ENCODE peak calls at places on chromosome 6, in seven cellular contexts. U is tibial nerve, K is GM23338, L is cardiac muscle cell, D is ovary, C is PC-9, G is astrocyte. Q is an unnamed sample.

GRCh38 chr6:52724041-52724405 is 39.3 kb downstream of the GSTA2 start:
- DNase-seq in U (no peak), K (no peak), L (peak; percentile 79), D (no peak), C (no peak), G (peak; percentile 81), Q (peak; percentile 68)

GRCh38 chr6:137399949-137400443 is 94.2 kb downstream of the OLIG3 start:
- DNase-seq in U (no peak), K (peak; percentile 31), L (no peak), D (no peak), C (no peak), G (no peak), Q (no peak)

GRCh38 chr6:41780623-41781301 is at the start of gene PRICKLE4:
- DNase-seq in U (no peak), K (peak; percentile 70), L (peak; percentile 69), D (peak; percentile 42), C (peak; percentile 69), G (no peak), Q (peak; percentile 42)

GRCh38 chr6:72464791-72465691 is 156.8 kb upstream of the KCNQ5 start:
- DNase-seq in U (no peak), K (no peak), L (peak; percentile 57), D (no peak), C (peak; percentile 16), G (peak; percentile 86), Q (no peak)

GRCh38 chr6:36249010-36249409 is 20.9 kb upstream of the PNPLA1 start:
- DNase-seq in U (no peak), K (no peak), L (peak; percentile 75), D (no peak), C (no peak), G (no peak), Q (no peak)

GRCh38 chr6:133392015-133392414 is 150.9 kb downstream of the EYA4 start:
- DNase-seq in U (no peak), K (peak; percentile 18), L (no peak), D (no peak), C (no peak), G (peak; percentile 35), Q (no peak)

GRCh38 chr6:24339932-24340331 is 17.9 kb downstream of the DCDC2 start:
- DNase-seq in U (no peak), K (no peak), L (no peak), D (no peak), C (no peak), G (no peak), Q (no peak)

GRCh38 chr6:32854376-32855178 is 585 bp downstream of the PSMB9 start:
- DNase-seq in U (no peak), K (peak; percentile 30), L (peak; percentile 47), D (peak; percentile 49), C (no peak), G (no peak), Q (peak; percentile 71)

GRCh38 chr6:122755901-122756300 is 23.6 kb upstream of the FABP7 start:
- DNase-seq in U (no peak), K (peak; percentile 82), L (no peak), D (no peak), C (no peak), G (no peak), Q (no peak)

GRCh38 chr6:56593801-56594318 is 48.8 kb downstream of the DST start:
- DNase-seq in U (no peak), K (no peak), L (peak; percentile 6), D (no peak), C (no peak), G (no peak), Q (no peak)

GRCh38 chr6:40485300-40485699 is 101.9 kb downstream of the LRFN2 start:
- DNase-seq in U (no peak), K (no peak), L (no peak), D (no peak), C (no peak), G (no peak), Q (no peak)

GRCh38 chr6:164749126-164749758 is 560.2 kb downstream of the C6orf118 start:
- DNase-seq in U (no peak), K (no peak), L (peak; percentile 55), D (no peak), C (no peak), G (peak; percentile 94), Q (no peak)

GRCh38 chr6:11094411-11094851 is 797 bp downstream of the SMIM13 start:
- DNase-seq in U (no peak), K (peak; percentile 71), L (peak; percentile 51), D (peak; percentile 22), C (peak; percentile 40), G (peak; percentile 24), Q (peak; percentile 39)

GRCh38 chr6:36946526-36946925 is 8.0 kb upstream of the PI16 start:
- DNase-seq in U (no peak), K (no peak), L (no peak), D (no peak), C (peak; percentile 42), G (no peak), Q (no peak)

GRCh38 chr6:163701761-163702160 is 287.2 kb downstream of the QKI start:
- DNase-seq in U (no peak), K (no peak), L (no peak), D (no peak), C (no peak), G (no peak), Q (no peak)
- H3K4me1 ChIP-seq in U (peaks cover 7% of the 10 kb centered on the region), K (no peaks in the 10 kb centered on the region), L (peaks cover 12% of the 10 kb centered on the region), D (no peaks in the 10 kb centered on the region), C (no peaks in the 10 kb centered on the region), G (no peaks in the 10 kb centered on the region), Q (no peaks in the 10 kb centered on the region)

DNA sequence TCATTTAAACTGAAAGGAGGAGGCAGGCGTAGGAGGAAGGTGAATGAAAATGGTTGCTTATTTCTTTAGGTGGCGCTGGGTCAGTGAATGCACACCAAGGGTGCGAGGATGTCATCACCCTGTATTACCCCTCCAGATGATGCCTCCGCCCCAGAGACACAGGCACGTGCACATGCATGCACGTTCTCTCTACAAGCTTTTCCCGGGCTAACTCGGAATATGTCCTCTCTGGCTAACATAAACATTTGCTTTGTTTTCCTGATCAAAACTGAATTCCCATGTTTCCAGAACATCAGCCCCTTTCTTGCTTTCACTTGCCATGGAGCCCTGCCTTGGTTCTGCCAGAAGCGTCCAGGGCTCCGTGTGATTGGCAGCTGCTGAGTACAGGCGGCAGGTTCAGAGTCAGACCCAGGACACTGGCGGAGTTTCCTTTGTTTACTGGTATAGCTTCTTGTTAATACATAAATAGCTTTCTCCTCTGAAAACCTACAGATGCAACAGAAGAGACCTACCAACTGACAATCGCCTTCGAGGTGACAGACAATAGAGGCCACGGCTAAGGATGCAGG is 131.2 kb upstream of the RPS6KA2 start:
- DNase-seq in U (no peak), K (no peak), L (no peak), D (no peak), C (no peak), G (no peak), Q (no peak)
- H3K4me3 ChIP-seq in U (no peak overlapping the region), K (no peak overlapping the region), L (no peak overlapping the region), D (no peak overlapping the region), C (no peak overlapping the region), G (no peak overlapping the region), Q (no peak overlapping the region)

DNA sequence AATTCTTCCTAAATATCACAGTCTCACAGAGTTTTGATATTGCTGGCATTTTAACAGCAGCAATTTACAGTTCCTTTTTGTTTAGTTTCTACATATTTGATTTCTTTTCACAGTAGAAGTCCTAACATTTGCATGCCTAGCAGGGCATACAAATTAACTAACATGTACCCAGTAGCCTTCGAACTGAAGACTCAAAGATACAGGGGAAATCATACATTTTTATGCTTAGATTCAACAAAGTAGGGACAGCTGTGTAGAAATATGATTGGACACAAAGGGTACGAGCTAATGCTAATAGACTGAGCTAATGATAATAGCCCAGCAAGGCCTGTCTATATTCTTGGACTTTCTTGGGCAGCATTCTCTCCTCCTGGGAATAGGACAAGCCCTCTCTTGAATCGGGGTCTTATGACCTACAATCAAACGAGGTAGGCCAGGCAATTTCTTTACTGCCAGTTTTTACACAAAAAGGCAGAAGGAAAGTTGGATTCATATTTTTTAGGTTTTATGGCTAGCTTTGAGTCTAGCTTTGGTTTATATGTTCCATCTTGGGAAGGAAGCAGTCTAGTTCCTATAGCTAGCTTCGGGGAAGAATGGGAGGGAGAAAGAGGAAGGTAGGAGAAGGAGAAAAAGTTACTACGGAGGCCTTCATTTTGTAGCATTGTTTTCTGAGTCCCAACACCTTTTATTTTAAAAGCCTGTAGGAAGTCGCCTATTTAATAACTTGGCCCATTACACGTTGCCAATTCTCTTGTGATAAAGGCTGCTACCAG is 115.8 kb downstream of the HFE start:
- DNase-seq in U (no peak), K (no peak), L (no peak), D (no peak), C (no peak), G (no peak), Q (no peak)
- H3K4me1 ChIP-seq in U (no peaks in the 10 kb centered on the region), K (peaks cover 17% of the 10 kb centered on the region), L (peaks cover 6% of the 10 kb centered on the region), D (peaks cover 5% of the 10 kb centered on the region), C (peaks cover 36% of the 10 kb centered on the region), G (peaks cover 10% of the 10 kb centered on the region), Q (peaks cover 30% of the 10 kb centered on the region)

GRCh38 chr6:6556738-6557503 is 31.6 kb upstream of the LY86 start:
- DNase-seq in U (no peak), K (peak; percentile 81), L (peak; percentile 52), D (no peak), C (peak; percentile 41), G (no peak), Q (no peak)
- H3K4me3 ChIP-seq in U (no peak overlapping the region), K (no peak overlapping the region), L (no peak overlapping the region), D (no peak overlapping the region), C (no peak overlapping the region), G (no peak overlapping the region), Q (no peak overlapping the region)

DNA sequence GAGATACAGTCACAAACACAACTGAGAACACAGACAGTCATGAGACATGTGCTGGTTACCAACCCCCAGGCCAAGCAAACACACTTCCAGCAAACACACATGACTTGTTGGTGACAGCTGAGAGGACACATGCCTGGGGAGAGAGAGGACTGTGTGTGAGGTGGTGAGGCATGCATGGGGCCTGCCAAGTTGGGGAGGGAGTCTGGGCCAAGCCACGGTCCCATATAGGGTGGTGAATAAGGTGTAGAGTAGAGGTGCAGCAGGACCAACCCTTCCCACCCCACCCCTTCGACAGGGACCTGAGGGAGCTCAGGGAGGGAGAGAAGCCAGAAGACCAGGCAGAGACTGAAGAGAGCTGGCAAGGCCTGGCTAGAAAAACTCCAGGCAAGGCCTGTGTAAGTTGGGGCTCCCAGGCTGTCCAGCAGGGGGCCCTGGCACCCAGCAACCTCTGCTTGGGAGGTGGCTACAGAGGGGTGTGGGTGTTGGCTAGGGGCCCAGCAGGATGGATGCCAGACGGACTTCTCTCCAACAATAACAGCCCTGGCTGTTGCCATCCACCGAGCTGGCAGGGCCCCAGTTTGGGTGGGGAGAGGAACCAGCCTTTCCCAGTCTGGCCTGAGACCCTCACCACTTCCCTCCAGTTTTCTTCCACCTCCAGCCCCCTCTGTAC is 2.0 kb upstream of the SLC29A1 start:
- DNase-seq in U (peak; percentile 77), K (peak; percentile 81), L (peak; percentile 88), D (peak; percentile 84), C (peak; percentile 91), G (peak; percentile 48), Q (peak; percentile 95)
- H3K4me1 ChIP-seq in U (peaks cover 57% of the 10 kb centered on the region), K (peaks cover 65% of the 10 kb centered on the region), L (peaks cover 29% of the 10 kb centered on the region), D (peaks cover 29% of the 10 kb centered on the region), C (peaks cover 35% of the 10 kb centered on the region), G (peaks cover 43% of the 10 kb centered on the region), Q (no peaks in the 10 kb centered on the region)